ENCODE peak calls at places on chromosomes 12 and 14, in nine cellular contexts. One of them, this sample, is unnamed.

GRCh38 chr12:96473394-96474093 is 15.8 kb upstream of the CFAP54 start:
- DNase-seq in ureter: no peak
- DNase-seq in Karpas-422: no peak
- DNase-seq in lung microvascular endothelial cell: no peak
- DNase-seq in activated T-cell treated with anti-CD3 and anti-CD28 coated beads for 24 hours: no peak
- DNase-seq in NCI-H1436: no peak
- DNase-seq in stimulated activated naive CD4-positive, alpha-beta T cell: no peak
- DNase-seq in WTC11: no peak
- DNase-seq in naive thymus-derived CD8-positive, alpha-beta T cell: peak
- DNase-seq in this sample: no peak

GRCh38 chr14:74065746-74066575 is 18.3 kb downstream of the ALDH6A1 start:
- DNase-seq in stimulated activated naive CD4-positive, alpha-beta T cell: no peak
- DNase-seq in lung microvascular endothelial cell: peak
- DNase-seq in naive thymus-derived CD8-positive, alpha-beta T cell: no peak
- DNase-seq in NCI-H1436: no peak
- DNase-seq in ureter: no peak
- DNase-seq in Karpas-422: no peak
- DNase-seq in activated T-cell treated with anti-CD3 and anti-CD28 coated beads for 24 hours: no peak
- DNase-seq in WTC11: no peak
- DNase-seq in this sample: no peak

GRCh38 chr14:76282581-76282980 is 93.4 kb upstream of the ESRRB start:
- DNase-seq in activated T-cell treated with anti-CD3 and anti-CD28 coated beads for 24 hours: no peak
- DNase-seq in WTC11: no peak
- DNase-seq in lung microvascular endothelial cell: no peak
- DNase-seq in naive thymus-derived CD8-positive, alpha-beta T cell: no peak
- DNase-seq in ureter: no peak
- DNase-seq in stimulated activated naive CD4-positive, alpha-beta T cell: no peak
- DNase-seq in Karpas-422: no peak
- DNase-seq in NCI-H1436: no peak
- DNase-seq in this sample: no peak

GRCh38 chr12:24902521-24903304 is 46.2 kb downstream of the BCAT1 start:
- DNase-seq in lung microvascular endothelial cell: peak
- DNase-seq in naive thymus-derived CD8-positive, alpha-beta T cell: no peak
- DNase-seq in WTC11: peak
- DNase-seq in ureter: no peak
- DNase-seq in stimulated activated naive CD4-positive, alpha-beta T cell: no peak
- DNase-seq in NCI-H1436: no peak
- DNase-seq in activated T-cell treated with anti-CD3 and anti-CD28 coated beads for 24 hours: no peak
- DNase-seq in Karpas-422: no peak
- DNase-seq in this sample: no peak

GRCh38 chr14:96249016-96249415 is 7.0 kb upstream of the BDKRB1 start:
- DNase-seq in naive thymus-derived CD8-positive, alpha-beta T cell: no peak
- DNase-seq in NCI-H1436: no peak
- DNase-seq in Karpas-422: no peak
- DNase-seq in WTC11: no peak
- DNase-seq in ureter: no peak
- DNase-seq in lung microvascular endothelial cell: no peak
- DNase-seq in stimulated activated naive CD4-positive, alpha-beta T cell: no peak
- DNase-seq in activated T-cell treated with anti-CD3 and anti-CD28 coated beads for 24 hours: no peak
- DNase-seq in this sample: no peak

GRCh38 chr12:123063535-123063934 is 83.1 kb downstream of the ARL6IP4 start:
- DNase-seq in NCI-H1436: peak
- DNase-seq in activated T-cell treated with anti-CD3 and anti-CD28 coated beads for 24 hours: no peak
- DNase-seq in lung microvascular endothelial cell: peak
- DNase-seq in WTC11: peak
- DNase-seq in ureter: no peak
- DNase-seq in naive thymus-derived CD8-positive, alpha-beta T cell: peak
- DNase-seq in Karpas-422: peak
- DNase-seq in stimulated activated naive CD4-positive, alpha-beta T cell: peak
- DNase-seq in this sample: no peak

GRCh38 chr14:64736271-64737131 is 32.3 kb downstream of the PLEKHG3 start:
- DNase-seq in lung microvascular endothelial cell: no peak
- DNase-seq in stimulated activated naive CD4-positive, alpha-beta T cell: no peak
- DNase-seq in Karpas-422: no peak
- DNase-seq in activated T-cell treated with anti-CD3 and anti-CD28 coated beads for 24 hours: no peak
- DNase-seq in NCI-H1436: no peak
- DNase-seq in ureter: peak
- DNase-seq in WTC11: peak
- DNase-seq in naive thymus-derived CD8-positive, alpha-beta T cell: no peak
- DNase-seq in this sample: no peak

GRCh38 chr12:54173066-54173726 is 15.6 kb downstream of the SMUG1 start:
- DNase-seq in Karpas-422: no peak
- DNase-seq in naive thymus-derived CD8-positive, alpha-beta T cell: peak
- DNase-seq in activated T-cell treated with anti-CD3 and anti-CD28 coated beads for 24 hours: peak
- DNase-seq in stimulated activated naive CD4-positive, alpha-beta T cell: no peak
- DNase-seq in ureter: peak
- DNase-seq in WTC11: peak
- DNase-seq in NCI-H1436: no peak
- DNase-seq in lung microvascular endothelial cell: peak
- DNase-seq in this sample: no peak

GRCh38 chr12:62785941-62786559 is 148.9 kb downstream of the PPM1H start:
- DNase-seq in WTC11: no peak
- DNase-seq in NCI-H1436: no peak
- DNase-seq in ureter: peak
- DNase-seq in lung microvascular endothelial cell: peak
- DNase-seq in stimulated activated naive CD4-positive, alpha-beta T cell: no peak
- DNase-seq in activated T-cell treated with anti-CD3 and anti-CD28 coated beads for 24 hours: no peak
- DNase-seq in naive thymus-derived CD8-positive, alpha-beta T cell: no peak
- DNase-seq in Karpas-422: no peak
- DNase-seq in this sample: no peak

GRCh38 chr12:23426328-23426727 is 523.1 kb downstream of the SOX5 start:
- DNase-seq in Karpas-422: no peak
- DNase-seq in NCI-H1436: no peak
- DNase-seq in WTC11: no peak
- DNase-seq in naive thymus-derived CD8-positive, alpha-beta T cell: no peak
- DNase-seq in ureter: no peak
- DNase-seq in activated T-cell treated with anti-CD3 and anti-CD28 coated beads for 24 hours: no peak
- DNase-seq in stimulated activated naive CD4-positive, alpha-beta T cell: no peak
- DNase-seq in lung microvascular endothelial cell: no peak
- DNase-seq in this sample: no peak

GRCh38 chr12:94235894-94236293 is 87.5 kb downstream of the PLXNC1 start:
- DNase-seq in ureter: no peak
- DNase-seq in stimulated activated naive CD4-positive, alpha-beta T cell: no peak
- DNase-seq in lung microvascular endothelial cell: no peak
- DNase-seq in NCI-H1436: peak
- DNase-seq in naive thymus-derived CD8-positive, alpha-beta T cell: no peak
- DNase-seq in activated T-cell treated with anti-CD3 and anti-CD28 coated beads for 24 hours: no peak
- DNase-seq in Karpas-422: peak
- DNase-seq in WTC11: no peak
- DNase-seq in this sample: no peak

GRCh38 chr12:12202747-12203146 is 64.1 kb downstream of the LRP6 start:
- DNase-seq in WTC11: no peak
- DNase-seq in Karpas-422: no peak
- DNase-seq in naive thymus-derived CD8-positive, alpha-beta T cell: no peak
- DNase-seq in NCI-H1436: no peak
- DNase-seq in stimulated activated naive CD4-positive, alpha-beta T cell: no peak
- DNase-seq in activated T-cell treated with anti-CD3 and anti-CD28 coated beads for 24 hours: no peak
- DNase-seq in ureter: no peak
- DNase-seq in lung microvascular endothelial cell: no peak
- DNase-seq in this sample: no peak

GRCh38 chr14:21711360-21711961 is 37.8 kb upstream of the OR4E1 start:
- DNase-seq in WTC11: no peak
- DNase-seq in ureter: no peak
- DNase-seq in NCI-H1436: no peak
- DNase-seq in naive thymus-derived CD8-positive, alpha-beta T cell: peak
- DNase-seq in Karpas-422: peak
- DNase-seq in lung microvascular endothelial cell: peak
- DNase-seq in stimulated activated naive CD4-positive, alpha-beta T cell: no peak
- DNase-seq in activated T-cell treated with anti-CD3 and anti-CD28 coated beads for 24 hours: peak
- DNase-seq in this sample: no peak

GRCh38 chr12:19620222-19620621 is 180.9 kb downstream of the AEBP2 start:
- DNase-seq in naive thymus-derived CD8-positive, alpha-beta T cell: peak
- DNase-seq in lung microvascular endothelial cell: peak
- DNase-seq in NCI-H1436: no peak
- DNase-seq in activated T-cell treated with anti-CD3 and anti-CD28 coated beads for 24 hours: no peak
- DNase-seq in ureter: peak
- DNase-seq in stimulated activated naive CD4-positive, alpha-beta T cell: no peak
- DNase-seq in Karpas-422: no peak
- DNase-seq in WTC11: no peak
- DNase-seq in this sample: no peak

GRCh38 chr14:74275265-74275841 is 27.4 kb downstream of the ABCD4 start:
- DNase-seq in stimulated activated naive CD4-positive, alpha-beta T cell: no peak
- DNase-seq in WTC11: no peak
- DNase-seq in lung microvascular endothelial cell: no peak
- DNase-seq in Karpas-422: no peak
- DNase-seq in NCI-H1436: no peak
- DNase-seq in ureter: peak
- DNase-seq in naive thymus-derived CD8-positive, alpha-beta T cell: no peak
- DNase-seq in activated T-cell treated with anti-CD3 and anti-CD28 coated beads for 24 hours: no peak
- DNase-seq in this sample: no peak

GRCh38 chr14:37202812-37203211 is 5.1 kb downstream of the MIPOL1 start:
- DNase-seq in lung microvascular endothelial cell: no peak
- DNase-seq in Karpas-422: no peak
- DNase-seq in WTC11: no peak
- DNase-seq in NCI-H1436: no peak
- DNase-seq in stimulated activated naive CD4-positive, alpha-beta T cell: no peak
- DNase-seq in naive thymus-derived CD8-positive, alpha-beta T cell: no peak
- DNase-seq in activated T-cell treated with anti-CD3 and anti-CD28 coated beads for 24 hours: no peak
- DNase-seq in ureter: no peak
- DNase-seq in this sample: no peak

GRCh38 chr12:64824500-64825142 is at the start of gene TBC1D30:
- DNase-seq in activated T-cell treated with anti-CD3 and anti-CD28 coated beads for 24 hours: peak
- DNase-seq in Karpas-422: peak
- DNase-seq in ureter: no peak
- DNase-seq in naive thymus-derived CD8-positive, alpha-beta T cell: no peak
- DNase-seq in stimulated activated naive CD4-positive, alpha-beta T cell: no peak
- DNase-seq in NCI-H1436: peak
- DNase-seq in lung microvascular endothelial cell: peak
- DNase-seq in WTC11: peak
- DNase-seq in this sample: peak

GRCh38 chr14:32345311-32345771 is 16.2 kb downstream of the AKAP6 start:
- DNase-seq in ureter: no peak
- DNase-seq in NCI-H1436: no peak
- DNase-seq in WTC11: no peak
- DNase-seq in stimulated activated naive CD4-positive, alpha-beta T cell: no peak
- DNase-seq in activated T-cell treated with anti-CD3 and anti-CD28 coated beads for 24 hours: no peak
- DNase-seq in Karpas-422: no peak
- DNase-seq in lung microvascular endothelial cell: no peak
- DNase-seq in naive thymus-derived CD8-positive, alpha-beta T cell: no peak
- DNase-seq in this sample: no peak

GRCh38 chr12:55713721-55714120 is 2.1 kb upstream of the BLOC1S1 start:
- DNase-seq in lung microvascular endothelial cell: no peak
- DNase-seq in NCI-H1436: no peak
- DNase-seq in ureter: no peak
- DNase-seq in activated T-cell treated with anti-CD3 and anti-CD28 coated beads for 24 hours: no peak
- DNase-seq in WTC11: no peak
- DNase-seq in naive thymus-derived CD8-positive, alpha-beta T cell: no peak
- DNase-seq in Karpas-422: no peak
- DNase-seq in stimulated activated naive CD4-positive, alpha-beta T cell: no peak
- DNase-seq in this sample: no peak

GRCh38 chr12:52788111-52788875 is 7.6 kb downstream of the KRT3 start:
- DNase-seq in naive thymus-derived CD8-positive, alpha-beta T cell: no peak
- DNase-seq in WTC11: no peak
- DNase-seq in ureter: no peak
- DNase-seq in lung microvascular endothelial cell: no peak
- DNase-seq in NCI-H1436: no peak
- DNase-seq in stimulated activated naive CD4-positive, alpha-beta T cell: no peak
- DNase-seq in activated T-cell treated with anti-CD3 and anti-CD28 coated beads for 24 hours: no peak
- DNase-seq in Karpas-422: no peak
- DNase-seq in this sample: no peak

GRCh38 chr12:97995085-97995484 is 520.3 kb upstream of the TMPO start:
- DNase-seq in activated T-cell treated with anti-CD3 and anti-CD28 coated beads for 24 hours: no peak
- DNase-seq in naive thymus-derived CD8-positive, alpha-beta T cell: no peak
- DNase-seq in Karpas-422: no peak
- DNase-seq in NCI-H1436: no peak
- DNase-seq in lung microvascular endothelial cell: no peak
- DNase-seq in stimulated activated naive CD4-positive, alpha-beta T cell: no peak
- DNase-seq in ureter: no peak
- DNase-seq in WTC11: no peak
- DNase-seq in this sample: no peak

GRCh38 chr12:127115468-127116035 is 1151.4 kb upstream of the TMEM132C start:
- DNase-seq in lung microvascular endothelial cell: no peak
- DNase-seq in Karpas-422: no peak
- DNase-seq in stimulated activated naive CD4-positive, alpha-beta T cell: no peak
- DNase-seq in naive thymus-derived CD8-positive, alpha-beta T cell: no peak
- DNase-seq in ureter: no peak
- DNase-seq in WTC11: no peak
- DNase-seq in activated T-cell treated with anti-CD3 and anti-CD28 coated beads for 24 hours: no peak
- DNase-seq in NCI-H1436: no peak
- DNase-seq in this sample: no peak

GRCh38 chr12:126784328-126784921 is 1482.5 kb upstream of the TMEM132C start:
- DNase-seq in activated T-cell treated with anti-CD3 and anti-CD28 coated beads for 24 hours: peak
- DNase-seq in Karpas-422: peak
- DNase-seq in ureter: no peak
- DNase-seq in naive thymus-derived CD8-positive, alpha-beta T cell: no peak
- DNase-seq in NCI-H1436: no peak
- DNase-seq in stimulated activated naive CD4-positive, alpha-beta T cell: no peak
- DNase-seq in WTC11: peak
- DNase-seq in lung microvascular endothelial cell: peak
- DNase-seq in this sample: peak

GRCh38 chr14:102760485-102761193 is 16.6 kb upstream of the TRAF3 start:
- DNase-seq in stimulated activated naive CD4-positive, alpha-beta T cell: no peak
- DNase-seq in Karpas-422: no peak
- DNase-seq in WTC11: peak
- DNase-seq in lung microvascular endothelial cell: no peak
- DNase-seq in NCI-H1436: no peak
- DNase-seq in naive thymus-derived CD8-positive, alpha-beta T cell: no peak
- DNase-seq in ureter: no peak
- DNase-seq in activated T-cell treated with anti-CD3 and anti-CD28 coated beads for 24 hours: no peak
- DNase-seq in this sample: no peak

GRCh38 chr14:99716091-99716849 is 32.2 kb downstream of the CYP46A1 start:
- DNase-seq in NCI-H1436: no peak
- DNase-seq in lung microvascular endothelial cell: no peak
- DNase-seq in activated T-cell treated with anti-CD3 and anti-CD28 coated beads for 24 hours: no peak
- DNase-seq in Karpas-422: no peak
- DNase-seq in WTC11: no peak
- DNase-seq in stimulated activated naive CD4-positive, alpha-beta T cell: no peak
- DNase-seq in naive thymus-derived CD8-positive, alpha-beta T cell: no peak
- DNase-seq in ureter: no peak
- DNase-seq in this sample: peak

GRCh38 chr12:42327227-42327590 is 1.2 kb downstream of the PPHLN1 start:
- DNase-seq in WTC11: no peak
- DNase-seq in lung microvascular endothelial cell: no peak
- DNase-seq in ureter: no peak
- DNase-seq in activated T-cell treated with anti-CD3 and anti-CD28 coated beads for 24 hours: no peak
- DNase-seq in NCI-H1436: no peak
- DNase-seq in naive thymus-derived CD8-positive, alpha-beta T cell: no peak
- DNase-seq in stimulated activated naive CD4-positive, alpha-beta T cell: no peak
- DNase-seq in Karpas-422: no peak
- DNase-seq in this sample: no peak

GRCh38 chr14:89960895-89961294 is 5.2 kb downstream of the TDP1 start:
- DNase-seq in WTC11: no peak
- DNase-seq in naive thymus-derived CD8-positive, alpha-beta T cell: no peak
- DNase-seq in Karpas-422: no peak
- DNase-seq in ureter: no peak
- DNase-seq in stimulated activated naive CD4-positive, alpha-beta T cell: no peak
- DNase-seq in NCI-H1436: no peak
- DNase-seq in activated T-cell treated with anti-CD3 and anti-CD28 coated beads for 24 hours: no peak
- DNase-seq in lung microvascular endothelial cell: no peak
- DNase-seq in this sample: no peak

GRCh38 chr14:23175823-23176222 is 7.6 kb downstream of the SLC7A8 start:
- DNase-seq in Karpas-422: no peak
- DNase-seq in WTC11: no peak
- DNase-seq in ureter: no peak
- DNase-seq in stimulated activated naive CD4-positive, alpha-beta T cell: no peak
- DNase-seq in lung microvascular endothelial cell: peak
- DNase-seq in activated T-cell treated with anti-CD3 and anti-CD28 coated beads for 24 hours: no peak
- DNase-seq in NCI-H1436: no peak
- DNase-seq in naive thymus-derived CD8-positive, alpha-beta T cell: no peak
- DNase-seq in this sample: no peak

GRCh38 chr14:89856871-89857345 is 97.6 kb downstream of the EFCAB11 start:
- DNase-seq in NCI-H1436: no peak
- DNase-seq in activated T-cell treated with anti-CD3 and anti-CD28 coated beads for 24 hours: no peak
- DNase-seq in naive thymus-derived CD8-positive, alpha-beta T cell: no peak
- DNase-seq in ureter: no peak
- DNase-seq in Karpas-422: no peak
- DNase-seq in stimulated activated naive CD4-positive, alpha-beta T cell: no peak
- DNase-seq in WTC11: no peak
- DNase-seq in lung microvascular endothelial cell: no peak
- DNase-seq in this sample: no peak

GRCh38 chr12:43291516-43291915 is 260.5 kb downstream of the ADAMTS20 start:
- DNase-seq in activated T-cell treated with anti-CD3 and anti-CD28 coated beads for 24 hours: no peak
- DNase-seq in stimulated activated naive CD4-positive, alpha-beta T cell: no peak
- DNase-seq in NCI-H1436: no peak
- DNase-seq in ureter: no peak
- DNase-seq in Karpas-422: no peak
- DNase-seq in lung microvascular endothelial cell: no peak
- DNase-seq in naive thymus-derived CD8-positive, alpha-beta T cell: no peak
- DNase-seq in WTC11: no peak
- DNase-seq in this sample: no peak

GRCh38 chr12:81759215-81759991 is at the start of gene PPFIA2:
- DNase-seq in ureter: peak
- DNase-seq in Karpas-422: no peak
- DNase-seq in stimulated activated naive CD4-positive, alpha-beta T cell: no peak
- DNase-seq in lung microvascular endothelial cell: no peak
- DNase-seq in naive thymus-derived CD8-positive, alpha-beta T cell: peak
- DNase-seq in NCI-H1436: peak
- DNase-seq in activated T-cell treated with anti-CD3 and anti-CD28 coated beads for 24 hours: no peak
- DNase-seq in WTC11: peak
- DNase-seq in this sample: no peak